ENCODE peak calls at places on chromosomes 13 and 19, in eight cellular contexts. One of them, this sample, is unnamed.

GRCh38 chr13:114078501-114079451 is 53.6 kb downstream of the RASA3 start:
- DNase-seq in retinal pigment epithelial cell: no peak
- DNase-seq in stomach: peak
- DNase-seq in tibial nerve: peak
- DNase-seq in breast epithelium: peak
- DNase-seq in left lung: peak
- DNase-seq in Panc1: no peak
- DNase-seq in upper lobe of left lung: peak
- DNase-seq in this sample: peak

GRCh38 chr19:1173845-1174809 is at the start of gene SBNO2:
- DNase-seq in retinal pigment epithelial cell: no peak
- DNase-seq in stomach: peak
- DNase-seq in tibial nerve: peak
- DNase-seq in breast epithelium: peak
- DNase-seq in left lung: peak
- DNase-seq in Panc1: no peak
- DNase-seq in upper lobe of left lung: peak
- DNase-seq in this sample: peak

GRCh38 chr13:55073000-55073399 is 2044.4 kb downstream of the OLFM4 start:
- DNase-seq in retinal pigment epithelial cell: no peak
- DNase-seq in stomach: no peak
- DNase-seq in tibial nerve: no peak
- DNase-seq in breast epithelium: no peak
- DNase-seq in left lung: no peak
- DNase-seq in Panc1: no peak
- DNase-seq in upper lobe of left lung: no peak
- DNase-seq in this sample: no peak

GRCh38 chr13:45167611-45168554 is 33.0 kb downstream of the KCTD4 start:
- DNase-seq in retinal pigment epithelial cell: peak
- DNase-seq in stomach: peak
- DNase-seq in tibial nerve: no peak
- DNase-seq in breast epithelium: peak
- DNase-seq in left lung: no peak
- DNase-seq in Panc1: no peak
- DNase-seq in upper lobe of left lung: no peak
- DNase-seq in this sample: peak

GRCh38 chr13:28540612-28541011 is 45.7 kb upstream of the FLT1 start:
- DNase-seq in retinal pigment epithelial cell: no peak
- DNase-seq in stomach: no peak
- DNase-seq in tibial nerve: no peak
- DNase-seq in breast epithelium: no peak
- DNase-seq in left lung: no peak
- DNase-seq in Panc1: no peak
- DNase-seq in upper lobe of left lung: no peak
- DNase-seq in this sample: no peak

GRCh38 chr13:60514891-60515290 is 117.9 kb downstream of the TDRD3 start:
- DNase-seq in retinal pigment epithelial cell: no peak
- DNase-seq in stomach: no peak
- DNase-seq in tibial nerve: no peak
- DNase-seq in breast epithelium: no peak
- DNase-seq in left lung: no peak
- DNase-seq in Panc1: no peak
- DNase-seq in upper lobe of left lung: no peak
- DNase-seq in this sample: no peak

GRCh38 chr13:109610517-109610916 is 175.9 kb downstream of the IRS2 start:
- DNase-seq in retinal pigment epithelial cell: no peak
- DNase-seq in stomach: peak
- DNase-seq in tibial nerve: no peak
- DNase-seq in breast epithelium: no peak
- DNase-seq in left lung: peak
- DNase-seq in Panc1: no peak
- DNase-seq in upper lobe of left lung: no peak
- DNase-seq in this sample: peak

GRCh38 chr19:54684537-54684936 is 21.8 kb downstream of the LILRB4 start:
- DNase-seq in retinal pigment epithelial cell: no peak
- DNase-seq in stomach: no peak
- DNase-seq in tibial nerve: no peak
- DNase-seq in breast epithelium: no peak
- DNase-seq in left lung: no peak
- DNase-seq in Panc1: no peak
- DNase-seq in upper lobe of left lung: no peak
- DNase-seq in this sample: peak

GRCh38 chr19:47598407-47599349 is 10.3 kb upstream of the BICRA start:
- DNase-seq in retinal pigment epithelial cell: peak
- DNase-seq in stomach: peak
- DNase-seq in tibial nerve: no peak
- DNase-seq in breast epithelium: no peak
- DNase-seq in left lung: peak
- DNase-seq in Panc1: peak
- DNase-seq in upper lobe of left lung: peak
- DNase-seq in this sample: peak

GRCh38 chr13:23007430-23007829 is 173.3 kb upstream of the SGCG start:
- DNase-seq in retinal pigment epithelial cell: no peak
- DNase-seq in stomach: no peak
- DNase-seq in tibial nerve: no peak
- DNase-seq in breast epithelium: no peak
- DNase-seq in left lung: no peak
- DNase-seq in Panc1: no peak
- DNase-seq in upper lobe of left lung: no peak
- DNase-seq in this sample: no peak

GRCh38 chr13:91078093-91078679 is 269.3 kb upstream of the MIR17HG start:
- DNase-seq in retinal pigment epithelial cell: no peak
- DNase-seq in stomach: no peak
- DNase-seq in tibial nerve: no peak
- DNase-seq in breast epithelium: no peak
- DNase-seq in left lung: no peak
- DNase-seq in Panc1: no peak
- DNase-seq in upper lobe of left lung: no peak
- DNase-seq in this sample: no peak

GRCh38 chr19:53308339-53308811 is 25.2 kb upstream of the ZNF845 start:
- DNase-seq in retinal pigment epithelial cell: no peak
- DNase-seq in stomach: no peak
- DNase-seq in tibial nerve: no peak
- DNase-seq in breast epithelium: no peak
- DNase-seq in left lung: peak
- DNase-seq in Panc1: no peak
- DNase-seq in upper lobe of left lung: peak
- DNase-seq in this sample: peak

GRCh38 chr19:1401138-1401888 is at the start of gene GAMT:
- DNase-seq in retinal pigment epithelial cell: no peak
- DNase-seq in stomach: no peak
- DNase-seq in tibial nerve: no peak
- DNase-seq in breast epithelium: no peak
- DNase-seq in left lung: peak
- DNase-seq in Panc1: no peak
- DNase-seq in upper lobe of left lung: peak
- DNase-seq in this sample: no peak

GRCh38 chr19:31338069-31338767 is 11.0 kb downstream of the TSHZ3 start:
- DNase-seq in retinal pigment epithelial cell: no peak
- DNase-seq in stomach: no peak
- DNase-seq in tibial nerve: no peak
- DNase-seq in breast epithelium: no peak
- DNase-seq in left lung: no peak
- DNase-seq in Panc1: no peak
- DNase-seq in upper lobe of left lung: peak
- DNase-seq in this sample: peak

GRCh38 chr19:22634450-22634827 is 315 bp downstream of the ZNF492 start:
- DNase-seq in retinal pigment epithelial cell: no peak
- DNase-seq in stomach: no peak
- DNase-seq in tibial nerve: no peak
- DNase-seq in breast epithelium: no peak
- DNase-seq in left lung: peak
- DNase-seq in Panc1: no peak
- DNase-seq in upper lobe of left lung: peak
- DNase-seq in this sample: no peak

GRCh38 chr19:18832331-18833140 is 777 bp downstream of the UPF1 start:
- DNase-seq in retinal pigment epithelial cell: no peak
- DNase-seq in stomach: no peak
- DNase-seq in tibial nerve: no peak
- DNase-seq in breast epithelium: no peak
- DNase-seq in left lung: peak
- DNase-seq in Panc1: no peak
- DNase-seq in upper lobe of left lung: peak
- DNase-seq in this sample: peak
- TF ChIP-seq CTCF in retinal pigment epithelial cell: peak
- TF ChIP-seq CTCF in stomach: no peak
- TF ChIP-seq CTCF in tibial nerve: no peak
- TF ChIP-seq CTCF in breast epithelium: no peak
- TF ChIP-seq CTCF in left lung: no peak
- TF ChIP-seq CTCF in Panc1: no peak
- TF ChIP-seq CTCF in upper lobe of left lung: no peak
- TF ChIP-seq CTCF in this sample: peak

GRCh38 chr19:48934837-48935236 is 1.3 kb downstream of the DHDH start:
- DNase-seq in retinal pigment epithelial cell: no peak
- DNase-seq in stomach: no peak
- DNase-seq in tibial nerve: no peak
- DNase-seq in breast epithelium: no peak
- DNase-seq in left lung: no peak
- DNase-seq in Panc1: no peak
- DNase-seq in upper lobe of left lung: peak
- DNase-seq in this sample: no peak

GRCh38 chr19:48940902-48941301 is 7.4 kb downstream of the DHDH start:
- DNase-seq in retinal pigment epithelial cell: no peak
- DNase-seq in stomach: no peak
- DNase-seq in tibial nerve: no peak
- DNase-seq in breast epithelium: no peak
- DNase-seq in left lung: no peak
- DNase-seq in Panc1: no peak
- DNase-seq in upper lobe of left lung: no peak
- DNase-seq in this sample: no peak

GRCh38 chr19:48933382-48933932 is at the start of gene DHDH:
- DNase-seq in retinal pigment epithelial cell: peak
- DNase-seq in stomach: peak
- DNase-seq in tibial nerve: no peak
- DNase-seq in breast epithelium: peak
- DNase-seq in left lung: peak
- DNase-seq in Panc1: peak
- DNase-seq in upper lobe of left lung: peak
- DNase-seq in this sample: peak

GRCh38 chr19:48938256-48938655 is 4.8 kb downstream of the DHDH start:
- DNase-seq in retinal pigment epithelial cell: no peak
- DNase-seq in stomach: no peak
- DNase-seq in tibial nerve: no peak
- DNase-seq in breast epithelium: no peak
- DNase-seq in left lung: no peak
- DNase-seq in Panc1: no peak
- DNase-seq in upper lobe of left lung: no peak
- DNase-seq in this sample: no peak

DNA sequence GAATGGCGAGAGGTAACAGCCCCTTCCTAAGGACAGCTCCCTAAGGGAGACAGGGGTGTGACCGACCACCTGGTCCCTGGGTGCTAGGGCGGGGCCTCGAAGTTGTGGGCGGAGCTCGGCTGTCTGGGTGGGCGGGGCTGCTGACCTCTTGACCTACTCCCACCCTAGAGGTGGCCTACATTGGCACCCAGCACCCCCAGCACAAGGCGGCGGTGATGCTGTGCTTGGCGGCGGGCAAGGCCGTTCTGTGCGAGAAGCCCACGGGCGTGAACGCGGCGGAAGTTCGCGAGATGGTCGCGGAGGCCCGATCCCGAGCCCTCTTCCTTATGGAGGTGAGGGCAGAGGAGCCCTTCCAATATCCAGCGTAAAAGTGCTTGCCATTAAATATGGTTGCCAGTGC is 2.4 kb downstream of the DHDH start:
- DNase-seq in retinal pigment epithelial cell: no peak
- DNase-seq in stomach: no peak
- DNase-seq in tibial nerve: no peak
- DNase-seq in breast epithelium: no peak
- DNase-seq in left lung: no peak
- DNase-seq in Panc1: no peak
- DNase-seq in upper lobe of left lung: peak
- DNase-seq in this sample: no peak
- H3K4me3 ChIP-seq in retinal pigment epithelial cell: no peak
- H3K4me3 ChIP-seq in stomach: no peak
- H3K4me3 ChIP-seq in tibial nerve: no peak
- H3K4me3 ChIP-seq in breast epithelium: no peak
- H3K4me3 ChIP-seq in left lung: no peak
- H3K4me3 ChIP-seq in Panc1: no peak
- H3K4me3 ChIP-seq in upper lobe of left lung: no peak
- H3K4me3 ChIP-seq in this sample: no peak

GRCh38 chr13:24270639-24271131 is 38.7 kb upstream of the C1QTNF9 start:
- DNase-seq in retinal pigment epithelial cell: peak
- DNase-seq in stomach: peak
- DNase-seq in tibial nerve: peak
- DNase-seq in breast epithelium: no peak
- DNase-seq in left lung: peak
- DNase-seq in Panc1: no peak
- DNase-seq in upper lobe of left lung: no peak
- DNase-seq in this sample: peak
- TF ChIP-seq CTCF in retinal pigment epithelial cell: no peak
- TF ChIP-seq CTCF in stomach: no peak
- TF ChIP-seq CTCF in tibial nerve: peak
- TF ChIP-seq CTCF in breast epithelium: no peak
- TF ChIP-seq CTCF in left lung: no peak
- TF ChIP-seq CTCF in Panc1: no peak
- TF ChIP-seq CTCF in upper lobe of left lung: peak
- TF ChIP-seq CTCF in this sample: no peak

DNA sequence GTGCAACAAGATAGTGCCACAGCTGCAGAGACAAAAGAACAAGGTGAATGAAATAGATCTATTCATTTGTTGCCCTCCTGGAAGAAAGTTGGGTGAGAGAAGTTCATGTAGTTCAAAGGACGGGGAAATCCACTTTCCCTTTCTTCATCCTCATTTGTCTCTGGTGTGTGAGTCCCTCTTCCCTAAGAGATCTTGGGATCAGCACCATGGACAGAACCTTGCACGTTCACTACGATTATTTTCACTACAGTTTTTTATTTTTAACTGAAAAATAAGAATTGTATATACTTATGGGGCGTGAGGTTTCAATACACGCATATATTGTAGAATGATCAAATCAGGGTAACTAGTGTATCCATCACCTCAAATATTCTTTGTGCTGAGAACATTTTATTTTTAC is 29.2 kb downstream of the NLRP5 start:
- DNase-seq in retinal pigment epithelial cell: no peak
- DNase-seq in stomach: no peak
- DNase-seq in tibial nerve: no peak
- DNase-seq in breast epithelium: no peak
- DNase-seq in left lung: no peak
- DNase-seq in Panc1: no peak
- DNase-seq in upper lobe of left lung: no peak
- DNase-seq in this sample: no peak
- H3K4me3 ChIP-seq in retinal pigment epithelial cell: no peak
- H3K4me3 ChIP-seq in stomach: no peak
- H3K4me3 ChIP-seq in tibial nerve: no peak
- H3K4me3 ChIP-seq in breast epithelium: no peak
- H3K4me3 ChIP-seq in left lung: no peak
- H3K4me3 ChIP-seq in Panc1: no peak
- H3K4me3 ChIP-seq in upper lobe of left lung: no peak
- H3K4me3 ChIP-seq in this sample: no peak

GRCh38 chr19:39402417-39403297 is 4.0 kb upstream of the ZFP36 start:
- DNase-seq in retinal pigment epithelial cell: no peak
- DNase-seq in stomach: peak
- DNase-seq in tibial nerve: peak
- DNase-seq in breast epithelium: peak
- DNase-seq in left lung: peak
- DNase-seq in Panc1: peak
- DNase-seq in upper lobe of left lung: peak
- DNase-seq in this sample: peak
- TF ChIP-seq CTCF in retinal pigment epithelial cell: no peak
- TF ChIP-seq CTCF in stomach: no peak
- TF ChIP-seq CTCF in tibial nerve: no peak
- TF ChIP-seq CTCF in breast epithelium: no peak
- TF ChIP-seq CTCF in left lung: no peak
- TF ChIP-seq CTCF in Panc1: no peak
- TF ChIP-seq CTCF in upper lobe of left lung: no peak
- TF ChIP-seq CTCF in this sample: no peak